ENCODE peak calls at places on chromosome 9, in ten cellular contexts. One of them, this sample, is unnamed.

GRCh38 chr9:97555164-97555563 is 53.7 kb downstream of the TMOD1 start:
- DNase-seq in CD8-positive, alpha-beta T cell: no peak
- DNase-seq in epithelial cell of esophagus: no peak
- DNase-seq in AG04450: no peak
- DNase-seq in lower leg skin: no peak
- DNase-seq in OCI-LY7: no peak
- DNase-seq in IMR-90: peak
- DNase-seq in MCF 10A: no peak
- DNase-seq in chondrocyte: no peak
- DNase-seq in fibroblast of pulmonary artery: peak
- DNase-seq in this sample: no peak

GRCh38 chr9:91694081-91694870 is 255.8 kb downstream of the ROR2 start:
- DNase-seq in CD8-positive, alpha-beta T cell: no peak
- DNase-seq in epithelial cell of esophagus: no peak
- DNase-seq in AG04450: no peak
- DNase-seq in lower leg skin: no peak
- DNase-seq in OCI-LY7: no peak
- DNase-seq in IMR-90: no peak
- DNase-seq in MCF 10A: no peak
- DNase-seq in chondrocyte: no peak
- DNase-seq in fibroblast of pulmonary artery: no peak
- DNase-seq in this sample: no peak

GRCh38 chr9:9997585-9997984 is 615.2 kb downstream of the PTPRD start:
- DNase-seq in CD8-positive, alpha-beta T cell: no peak
- DNase-seq in epithelial cell of esophagus: no peak
- DNase-seq in AG04450: no peak
- DNase-seq in lower leg skin: no peak
- DNase-seq in OCI-LY7: no peak
- DNase-seq in IMR-90: no peak
- DNase-seq in MCF 10A: no peak
- DNase-seq in chondrocyte: no peak
- DNase-seq in fibroblast of pulmonary artery: no peak
- DNase-seq in this sample: no peak

GRCh38 chr9:35570709-35571108 is 34.4 kb upstream of the TESK1 start:
- DNase-seq in CD8-positive, alpha-beta T cell: no peak
- DNase-seq in epithelial cell of esophagus: peak
- DNase-seq in AG04450: no peak
- DNase-seq in lower leg skin: no peak
- DNase-seq in OCI-LY7: peak
- DNase-seq in IMR-90: no peak
- DNase-seq in MCF 10A: no peak
- DNase-seq in chondrocyte: no peak
- DNase-seq in fibroblast of pulmonary artery: no peak
- DNase-seq in this sample: no peak

GRCh38 chr9:75046725-75047345 is 18.7 kb upstream of the CARNMT1 start:
- DNase-seq in CD8-positive, alpha-beta T cell: no peak
- DNase-seq in epithelial cell of esophagus: peak
- DNase-seq in AG04450: no peak
- DNase-seq in lower leg skin: no peak
- DNase-seq in OCI-LY7: no peak
- DNase-seq in IMR-90: no peak
- DNase-seq in MCF 10A: no peak
- DNase-seq in chondrocyte: no peak
- DNase-seq in fibroblast of pulmonary artery: no peak
- DNase-seq in this sample: no peak

GRCh38 chr9:83059417-83059816 is 3.5 kb downstream of the RASEF start:
- DNase-seq in CD8-positive, alpha-beta T cell: no peak
- DNase-seq in epithelial cell of esophagus: peak
- DNase-seq in AG04450: no peak
- DNase-seq in lower leg skin: no peak
- DNase-seq in OCI-LY7: no peak
- DNase-seq in IMR-90: no peak
- DNase-seq in MCF 10A: peak
- DNase-seq in chondrocyte: no peak
- DNase-seq in fibroblast of pulmonary artery: no peak
- DNase-seq in this sample: no peak

GRCh38 chr9:132040808-132041207 is 38.9 kb downstream of the MED27 start:
- DNase-seq in CD8-positive, alpha-beta T cell: no peak
- DNase-seq in epithelial cell of esophagus: no peak
- DNase-seq in AG04450: no peak
- DNase-seq in lower leg skin: no peak
- DNase-seq in OCI-LY7: no peak
- DNase-seq in IMR-90: no peak
- DNase-seq in MCF 10A: no peak
- DNase-seq in chondrocyte: no peak
- DNase-seq in fibroblast of pulmonary artery: no peak
- DNase-seq in this sample: no peak

GRCh38 chr9:135533093-135533492 is 11.9 kb downstream of the LCN1 start:
- DNase-seq in CD8-positive, alpha-beta T cell: no peak
- DNase-seq in epithelial cell of esophagus: no peak
- DNase-seq in AG04450: no peak
- DNase-seq in lower leg skin: no peak
- DNase-seq in OCI-LY7: peak
- DNase-seq in IMR-90: no peak
- DNase-seq in MCF 10A: no peak
- DNase-seq in chondrocyte: no peak
- DNase-seq in fibroblast of pulmonary artery: no peak
- DNase-seq in this sample: no peak

GRCh38 chr9:72467766-72468738 is 53.4 kb upstream of the TMC1 start:
- DNase-seq in CD8-positive, alpha-beta T cell: no peak
- DNase-seq in epithelial cell of esophagus: no peak
- DNase-seq in AG04450: no peak
- DNase-seq in lower leg skin: no peak
- DNase-seq in OCI-LY7: no peak
- DNase-seq in IMR-90: no peak
- DNase-seq in MCF 10A: no peak
- DNase-seq in chondrocyte: no peak
- DNase-seq in fibroblast of pulmonary artery: peak
- DNase-seq in this sample: no peak

GRCh38 chr9:69036319-69036718 is 767 bp downstream of the FXN start:
- DNase-seq in CD8-positive, alpha-beta T cell: peak
- DNase-seq in epithelial cell of esophagus: peak
- DNase-seq in AG04450: no peak
- DNase-seq in lower leg skin: no peak
- DNase-seq in OCI-LY7: peak
- DNase-seq in IMR-90: peak
- DNase-seq in MCF 10A: peak
- DNase-seq in chondrocyte: no peak
- DNase-seq in fibroblast of pulmonary artery: peak
- DNase-seq in this sample: no peak

GRCh38 chr9:72131206-72131605 is 18.0 kb upstream of the GDA start:
- DNase-seq in CD8-positive, alpha-beta T cell: no peak
- DNase-seq in epithelial cell of esophagus: no peak
- DNase-seq in AG04450: no peak
- DNase-seq in lower leg skin: no peak
- DNase-seq in OCI-LY7: no peak
- DNase-seq in IMR-90: no peak
- DNase-seq in MCF 10A: no peak
- DNase-seq in chondrocyte: no peak
- DNase-seq in fibroblast of pulmonary artery: no peak
- DNase-seq in this sample: no peak

DNA sequence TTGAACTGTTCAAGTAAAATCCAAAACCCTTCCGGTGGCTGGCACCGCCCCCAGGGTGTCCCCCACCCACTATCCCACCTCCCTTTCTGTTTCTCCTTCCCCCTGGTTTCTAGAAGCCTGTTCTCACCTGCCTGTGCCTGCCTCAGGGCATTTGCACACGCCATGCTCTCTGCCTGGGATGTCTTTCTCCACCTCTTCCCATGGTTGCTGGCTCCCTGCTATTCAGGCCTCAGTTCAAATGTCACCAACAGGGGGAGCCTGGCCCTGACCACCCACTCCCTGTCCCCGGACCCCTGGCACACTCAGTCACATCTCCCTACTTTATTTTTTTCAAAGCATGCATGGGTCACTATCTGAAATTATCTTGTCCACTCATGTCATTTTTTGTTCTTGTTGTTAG is 39.9 kb upstream of the EEIG1 start:
- DNase-seq in CD8-positive, alpha-beta T cell: no peak
- DNase-seq in epithelial cell of esophagus: no peak
- DNase-seq in AG04450: no peak
- DNase-seq in lower leg skin: no peak
- DNase-seq in OCI-LY7: no peak
- DNase-seq in IMR-90: no peak
- DNase-seq in MCF 10A: no peak
- DNase-seq in chondrocyte: no peak
- DNase-seq in fibroblast of pulmonary artery: no peak
- DNase-seq in this sample: no peak
- TF ChIP-seq CTCF in CD8-positive, alpha-beta T cell: no peak
- TF ChIP-seq CTCF in epithelial cell of esophagus: no peak
- TF ChIP-seq CTCF in AG04450: peak
- TF ChIP-seq CTCF in lower leg skin: no peak
- TF ChIP-seq CTCF in OCI-LY7: peak
- TF ChIP-seq CTCF in IMR-90: peak
- TF ChIP-seq CTCF in MCF 10A: no peak
- TF ChIP-seq CTCF in chondrocyte: peak
- TF ChIP-seq CTCF in fibroblast of pulmonary artery: peak
- TF ChIP-seq CTCF in this sample: peak

GRCh38 chr9:30713279-30713678 is 1671.2 kb upstream of the ACO1 start:
- DNase-seq in CD8-positive, alpha-beta T cell: no peak
- DNase-seq in epithelial cell of esophagus: no peak
- DNase-seq in AG04450: no peak
- DNase-seq in lower leg skin: no peak
- DNase-seq in OCI-LY7: no peak
- DNase-seq in IMR-90: no peak
- DNase-seq in MCF 10A: no peak
- DNase-seq in chondrocyte: no peak
- DNase-seq in fibroblast of pulmonary artery: no peak
- DNase-seq in this sample: no peak
- TF ChIP-seq CTCF in CD8-positive, alpha-beta T cell: no peak
- TF ChIP-seq CTCF in epithelial cell of esophagus: no peak
- TF ChIP-seq CTCF in AG04450: no peak
- TF ChIP-seq CTCF in lower leg skin: no peak
- TF ChIP-seq CTCF in OCI-LY7: no peak
- TF ChIP-seq CTCF in IMR-90: no peak
- TF ChIP-seq CTCF in MCF 10A: no peak
- TF ChIP-seq CTCF in chondrocyte: no peak
- TF ChIP-seq CTCF in fibroblast of pulmonary artery: no peak
- TF ChIP-seq CTCF in this sample: no peak

DNA sequence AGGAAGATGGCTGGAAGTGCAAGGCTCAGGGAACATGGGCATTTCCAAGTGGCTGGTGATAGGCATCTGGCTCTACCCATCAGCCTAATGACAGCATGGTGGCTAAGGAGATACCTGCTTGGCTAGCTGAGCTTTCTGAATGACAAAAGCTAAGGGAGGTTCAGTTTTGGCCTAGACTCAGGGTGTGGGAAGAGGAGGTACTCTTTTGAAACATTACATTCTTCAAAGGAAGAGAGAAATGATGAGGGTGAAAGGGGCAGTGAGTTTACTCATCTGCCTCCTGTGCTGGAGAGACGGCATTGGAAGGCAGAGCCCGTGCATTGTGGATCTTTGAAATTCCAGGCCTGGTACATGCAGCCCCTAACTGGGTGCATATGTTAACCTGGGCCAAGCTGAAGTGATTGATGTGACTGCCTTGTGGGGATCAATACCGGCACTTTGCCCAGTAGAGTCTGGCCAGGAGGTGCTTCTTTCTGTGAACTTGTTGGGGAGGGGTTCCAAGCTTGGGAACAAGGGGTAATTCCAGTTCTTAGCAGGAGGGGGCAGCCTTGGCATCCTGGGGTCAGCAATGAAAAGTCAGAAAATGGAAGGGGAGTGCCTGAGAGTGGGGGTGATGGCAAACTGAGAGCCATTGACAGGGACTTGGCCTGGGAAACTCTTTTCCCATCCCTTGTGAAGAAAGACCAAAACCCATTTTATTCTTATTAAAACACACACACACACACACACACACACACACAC is 108.6 kb downstream of the ACER2 start:
- DNase-seq in CD8-positive, alpha-beta T cell: no peak
- DNase-seq in epithelial cell of esophagus: peak
- DNase-seq in AG04450: no peak
- DNase-seq in lower leg skin: no peak
- DNase-seq in OCI-LY7: peak
- DNase-seq in IMR-90: no peak
- DNase-seq in MCF 10A: peak
- DNase-seq in chondrocyte: no peak
- DNase-seq in fibroblast of pulmonary artery: peak
- DNase-seq in this sample: no peak
- TF ChIP-seq CTCF in CD8-positive, alpha-beta T cell: no peak
- TF ChIP-seq CTCF in epithelial cell of esophagus: peak
- TF ChIP-seq CTCF in AG04450: peak
- TF ChIP-seq CTCF in lower leg skin: no peak
- TF ChIP-seq CTCF in OCI-LY7: peak
- TF ChIP-seq CTCF in IMR-90: peak
- TF ChIP-seq CTCF in MCF 10A: no peak
- TF ChIP-seq CTCF in chondrocyte: peak
- TF ChIP-seq CTCF in fibroblast of pulmonary artery: peak
- TF ChIP-seq CTCF in this sample: peak

GRCh38 chr9:88781500-88782391 is 209.5 kb upstream of the S1PR3 start:
- DNase-seq in CD8-positive, alpha-beta T cell: no peak
- DNase-seq in epithelial cell of esophagus: no peak
- DNase-seq in AG04450: peak
- DNase-seq in lower leg skin: no peak
- DNase-seq in OCI-LY7: no peak
- DNase-seq in IMR-90: peak
- DNase-seq in MCF 10A: peak
- DNase-seq in chondrocyte: no peak
- DNase-seq in fibroblast of pulmonary artery: peak
- DNase-seq in this sample: no peak
- TF ChIP-seq CTCF in CD8-positive, alpha-beta T cell: no peak
- TF ChIP-seq CTCF in epithelial cell of esophagus: no peak
- TF ChIP-seq CTCF in AG04450: peak
- TF ChIP-seq CTCF in lower leg skin: no peak
- TF ChIP-seq CTCF in OCI-LY7: peak
- TF ChIP-seq CTCF in IMR-90: peak
- TF ChIP-seq CTCF in MCF 10A: no peak
- TF ChIP-seq CTCF in chondrocyte: peak
- TF ChIP-seq CTCF in fibroblast of pulmonary artery: peak
- TF ChIP-seq CTCF in this sample: peak

GRCh38 chr9:93432964-93433363 is 18.5 kb upstream of the FAM120A start:
- DNase-seq in CD8-positive, alpha-beta T cell: no peak
- DNase-seq in epithelial cell of esophagus: no peak
- DNase-seq in AG04450: no peak
- DNase-seq in lower leg skin: no peak
- DNase-seq in OCI-LY7: no peak
- DNase-seq in IMR-90: no peak
- DNase-seq in MCF 10A: no peak
- DNase-seq in chondrocyte: no peak
- DNase-seq in fibroblast of pulmonary artery: no peak
- DNase-seq in this sample: no peak

GRCh38 chr9:93422987-93423386 is 28.5 kb upstream of the FAM120A start:
- DNase-seq in CD8-positive, alpha-beta T cell: no peak
- DNase-seq in epithelial cell of esophagus: no peak
- DNase-seq in AG04450: no peak
- DNase-seq in lower leg skin: no peak
- DNase-seq in OCI-LY7: no peak
- DNase-seq in IMR-90: peak
- DNase-seq in MCF 10A: no peak
- DNase-seq in chondrocyte: no peak
- DNase-seq in fibroblast of pulmonary artery: no peak
- DNase-seq in this sample: no peak

GRCh38 chr9:93431498-93432105 is 19.9 kb upstream of the FAM120A start:
- DNase-seq in CD8-positive, alpha-beta T cell: no peak
- DNase-seq in epithelial cell of esophagus: no peak
- DNase-seq in AG04450: no peak
- DNase-seq in lower leg skin: no peak
- DNase-seq in OCI-LY7: no peak
- DNase-seq in IMR-90: no peak
- DNase-seq in MCF 10A: no peak
- DNase-seq in chondrocyte: no peak
- DNase-seq in fibroblast of pulmonary artery: no peak
- DNase-seq in this sample: no peak

GRCh38 chr9:93427655-93428379 is 23.7 kb upstream of the FAM120A start:
- DNase-seq in CD8-positive, alpha-beta T cell: no peak
- DNase-seq in epithelial cell of esophagus: no peak
- DNase-seq in AG04450: no peak
- DNase-seq in lower leg skin: no peak
- DNase-seq in OCI-LY7: no peak
- DNase-seq in IMR-90: no peak
- DNase-seq in MCF 10A: peak
- DNase-seq in chondrocyte: no peak
- DNase-seq in fibroblast of pulmonary artery: no peak
- DNase-seq in this sample: no peak
- TF ChIP-seq CTCF in CD8-positive, alpha-beta T cell: no peak
- TF ChIP-seq CTCF in epithelial cell of esophagus: no peak
- TF ChIP-seq CTCF in AG04450: peak
- TF ChIP-seq CTCF in lower leg skin: no peak
- TF ChIP-seq CTCF in OCI-LY7: peak
- TF ChIP-seq CTCF in IMR-90: no peak
- TF ChIP-seq CTCF in MCF 10A: peak
- TF ChIP-seq CTCF in chondrocyte: peak
- TF ChIP-seq CTCF in fibroblast of pulmonary artery: peak
- TF ChIP-seq CTCF in this sample: peak

This sample was measured in progenitor cell of endocrine pancreas.